ENCODE peak calls at places on chromosomes 13 and 19, in five cellular contexts. O is thoracic aorta, Y is vagina, R is HCT116, B is heart right ventricle. E is an unnamed sample.

GRCh38 chr19:39842693-39843435 is 3.3 kb downstream of the FBL start:
- DNase-seq in Y (no peak), B (no peak), R (no peak), O (no peak), E (no peak)

GRCh38 chr13:50910483-50910805 is 853 bp downstream of the RNASEH2B start:
- DNase-seq in R (peak; percentile 27), Y (no peak), O (no peak), B (no peak), E (peak; percentile 30)

GRCh38 chr19:16587031-16588023 is 15.1 kb upstream of the SLC35E1 start:
- DNase-seq in O (no peak), R (no peak), B (no peak), Y (no peak), E (no peak)

GRCh38 chr19:29478578-29479565 is 46.9 kb upstream of the VSTM2B start:
- DNase-seq in R (peak; percentile 3), Y (peak; percentile 61), O (no peak), B (no peak), E (no peak)

GRCh38 chr13:44710576-44710975 is 134.4 kb upstream of the TSC22D1 start:
- DNase-seq in R (peak; percentile 73), O (no peak), B (no peak), Y (no peak), E (peak; percentile 83)

GRCh38 chr19:38388310-38389100 is at the start of gene SPRED3:
- DNase-seq in O (no peak), R (no peak), Y (no peak), B (peak; percentile 23), E (peak; percentile 76)

GRCh38 chr13:80084086-80084676 is 256.7 kb downstream of the SPRY2 start:
- DNase-seq in B (no peak), Y (no peak), O (no peak), R (no peak), E (peak; percentile 41)

GRCh38 chr13:37651891-37652290 is 53.3 kb upstream of the POSTN start:
- DNase-seq in Y (no peak), R (no peak), O (no peak), B (no peak), E (no peak)

GRCh38 chr13:99948907-99949656 is 22.5 kb downstream of the ZIC5 start:
- DNase-seq in O (no peak), R (no peak), Y (no peak), B (no peak), E (no peak)

GRCh38 chr13:52454459-52454824 is 836 bp upstream of the CKAP2 start:
- DNase-seq in O (no peak), B (no peak), Y (no peak), R (no peak), E (peak; percentile 44)

GRCh38 chr19:33502991-33503790 is 18.4 kb downstream of the PEPD start:
- DNase-seq in O (no peak), R (no peak), Y (no peak), B (no peak), E (no peak)

GRCh38 chr13:75486146-75486545 is 4.2 kb upstream of the TBC1D4 start:
- DNase-seq in B (no peak), O (no peak), Y (no peak), R (no peak), E (no peak)

GRCh38 chr19:45769821-45770191 is 754 bp upstream of the SIX5 start:
- DNase-seq in B (peak; percentile 56), Y (no peak), O (no peak), R (no peak), E (no peak)

GRCh38 chr19:6519289-6519688 is 11.5 kb upstream of the TNFSF9 start:
- DNase-seq in O (no peak), R (no peak), B (no peak), Y (no peak), E (peak; percentile 66)

GRCh38 chr13:80630685-80631121 is 289.8 kb upstream of the SPRY2 start:
- DNase-seq in O (no peak), B (no peak), Y (no peak), R (no peak), E (no peak)

GRCh38 chr13:43939149-43939548 is 59.4 kb downstream of the LACC1 start:
- DNase-seq in O (no peak), B (no peak), R (no peak), Y (no peak), E (no peak)

GRCh38 chr19:1066251-1066747 is 668 bp upstream of the ARHGAP45 start:
- DNase-seq in R (no peak), B (no peak), Y (no peak), O (no peak), E (no peak)

GRCh38 chr13:43364210-43365041 is 341.0 kb downstream of the DNAJC15 start:
- DNase-seq in O (no peak), B (no peak), R (no peak), Y (no peak), E (no peak)

GRCh38 chr19:44644391-44645016 is 794 bp downstream of the PVR start:
- DNase-seq in B (no peak), O (no peak), R (no peak), Y (no peak), E (peak; percentile 71)

GRCh38 chr19:45498411-45499195 is at the start of gene PPM1N:
- DNase-seq in R (no peak), O (no peak), B (no peak), Y (no peak), E (no peak)

GRCh38 chr13:50355797-50356196 is 340.6 kb downstream of the KCNRG start:
- DNase-seq in O (no peak), B (no peak), R (no peak), Y (no peak), E (no peak)

GRCh38 chr19:17090501-17091074 is 15.0 kb downstream of the MYO9B start:
- DNase-seq in Y (no peak), B (no peak), O (no peak), R (no peak), E (no peak)

GRCh38 chr19:13026478-13026999 is 31.3 kb downstream of the NFIX start:
- DNase-seq in O (no peak), R (no peak), B (no peak), Y (no peak), E (no peak)

GRCh38 chr13:98869408-98870090 is 108.3 kb downstream of the DOCK9 start:
- DNase-seq in R (no peak), O (no peak), B (peak; percentile 40), Y (no peak), E (no peak)

GRCh38 chr19:55251296-55252081 is 7.3 kb downstream of the PPP6R1 start:
- DNase-seq in B (no peak), O (no peak), R (no peak), Y (no peak), E (no peak)

GRCh38 chr13:35630551-35631275 is 154.2 kb upstream of the MAB21L1 start:
- DNase-seq in Y (no peak), B (no peak), O (no peak), R (peak; percentile 40), E (peak; percentile 31)

GRCh38 chr13:33307820-33308219 is 22.3 kb upstream of the STARD13 start:
- DNase-seq in B (no peak), O (no peak), R (no peak), Y (no peak), E (no peak)

GRCh38 chr13:33313504-33313903 is 27.9 kb upstream of the STARD13 start:
- DNase-seq in R (no peak), Y (no peak), B (no peak), O (no peak), E (no peak)

GRCh38 chr13:33311040-33311439 is 25.5 kb upstream of the STARD13 start:
- DNase-seq in B (no peak), O (no peak), R (no peak), Y (no peak), E (no peak)

GRCh38 chr13:33310245-33311038 is 24.9 kb upstream of the STARD13 start:
- DNase-seq in B (no peak), O (no peak), R (no peak), Y (no peak), E (no peak)

DNA sequence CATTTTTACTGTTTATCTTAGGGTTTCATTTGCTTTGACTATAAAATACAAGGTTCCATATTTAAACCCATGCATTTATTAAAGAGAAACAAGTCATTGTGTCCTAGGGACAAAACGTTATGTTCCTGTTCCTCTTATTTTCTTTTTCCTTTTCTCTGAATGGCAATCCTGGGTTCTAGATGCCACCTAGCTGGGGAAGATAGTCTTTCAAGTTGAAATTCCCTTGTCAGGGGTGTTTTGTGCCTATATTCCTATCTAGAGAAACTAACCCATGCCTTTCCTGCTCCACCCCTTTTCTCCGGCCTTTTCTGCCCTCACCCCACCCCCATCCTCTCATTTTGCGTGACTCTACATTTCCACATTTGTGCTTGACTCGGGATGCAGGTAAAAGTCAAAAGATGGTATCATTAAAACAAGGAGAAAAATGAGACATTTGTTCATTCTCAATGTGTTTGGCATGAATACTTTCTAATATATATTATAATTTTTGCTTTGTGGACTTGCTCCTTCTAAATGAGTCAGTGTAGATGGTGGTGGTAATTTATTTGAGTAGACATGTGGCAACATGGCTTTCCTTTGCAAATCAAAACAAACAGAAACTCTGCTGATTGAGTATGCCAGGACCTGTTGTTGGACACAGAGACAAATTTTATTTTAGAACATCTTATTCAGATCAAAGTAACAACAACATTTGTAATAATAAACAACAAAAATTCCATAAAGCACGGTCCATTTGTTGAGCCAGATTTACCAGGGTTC is 26.8 kb upstream of the STARD13 start:
- DNase-seq in B (no peak), R (no peak), O (no peak), Y (no peak), E (peak; percentile 21)
- TF ChIP-seq CTCF in B (peak; percentile 62), R (peak; percentile 16), O (no peak), Y (peak; percentile 15), E (peak; percentile 11)

GRCh38 chr19:52139291-52140076 is at the start of gene ZNF616:
- DNase-seq in R (peak; percentile 85), O (peak; percentile 79), Y (peak; percentile 97), B (peak; percentile 99), E (peak; percentile 98)

GRCh38 chr19:52138614-52139290 is 986 bp downstream of the ZNF616 start:
- DNase-seq in Y (no peak), O (no peak), B (no peak), R (no peak), E (peak; percentile 19)

GRCh38 chr19:52142001-52142595 is 2.4 kb upstream of the ZNF616 start:
- DNase-seq in O (no peak), B (no peak), Y (no peak), R (no peak), E (peak; percentile 30)

DNA sequence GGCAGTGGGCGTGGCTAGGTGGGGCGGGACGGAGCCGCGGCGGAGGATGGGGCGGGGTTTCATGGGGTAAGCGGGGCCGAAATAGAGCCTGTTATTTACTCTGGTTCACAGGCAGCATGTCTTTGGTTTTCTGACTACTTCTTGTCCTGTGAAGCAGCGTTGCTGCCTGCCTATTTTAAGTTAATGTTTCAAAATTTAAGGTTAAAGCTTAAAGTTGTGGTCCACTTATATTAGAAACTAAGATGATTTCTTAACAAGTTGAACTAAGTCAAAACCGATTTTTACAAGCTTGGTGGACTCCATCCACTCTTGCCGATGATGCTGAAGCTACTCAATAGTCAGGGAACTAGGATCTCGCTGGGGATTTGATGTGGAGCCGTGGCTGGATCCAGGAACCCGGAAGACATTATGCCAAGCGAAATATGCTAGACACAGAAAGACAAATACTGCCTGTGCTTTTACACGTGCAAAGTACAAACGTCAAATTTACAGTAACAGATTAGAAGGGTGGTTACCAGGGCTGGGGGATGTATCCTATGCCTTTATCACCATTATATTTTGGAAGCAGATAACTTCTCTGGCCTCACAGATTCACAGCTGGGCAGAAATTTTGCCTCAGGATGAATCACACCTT is 456 bp upstream of the ZNF616 start:
- DNase-seq in R (no peak), B (no peak), Y (no peak), O (no peak), E (no peak)
- H3K27ac ChIP-seq in R (no peak overlapping the region), B (peak overlapping the region; percentile 94), Y (peak overlapping the region; percentile 95), O (peak overlapping the region; percentile 62), E (peak overlapping the region; percentile 93)

GRCh38 chr19:19429361-19429760 is 23.9 kb downstream of the GATAD2A start:
- DNase-seq in B (no peak), O (no peak), R (no peak), Y (no peak), E (no peak)
- TF ChIP-seq CTCF in B (no peak), O (no peak), R (no peak), Y (no peak), E (no peak)

GRCh38 chr13:29563941-29564340 is 31.5 kb downstream of the SLC7A1 start:
- DNase-seq in Y (no peak), R (no peak), O (no peak), B (no peak), E (no peak)
- H3K27ac ChIP-seq in Y (no peak overlapping the region), R (no peak overlapping the region), O (no peak overlapping the region), B (no peak overlapping the region), E (peak overlapping the region; percentile 67)

E was measured in RWPE1.